ENCODE peak calls at places on chromosome 5, in eight cellular contexts. M, L, C, H, N, E, T and D are unnamed samples.

GRCh38 chr5:61052870-61053269 is 107.9 kb downstream of the NDUFAF2 start:
- DNase-seq in C (no peak), E (no peak), M (no peak), H (no peak), N (no peak), L (peak; percentile 80), T (no peak), D (no peak)

GRCh38 chr5:39854771-39855170 is 430.0 kb upstream of the DAB2 start:
- DNase-seq in M (no peak), T (no peak), L (no peak), C (no peak), H (no peak), N (no peak), E (no peak), D (no peak)

GRCh38 chr5:134609232-134609851 is 23.3 kb downstream of the SAR1B start:
- DNase-seq in E (no peak), C (no peak), M (peak; percentile 41), N (no peak), T (no peak), L (no peak), H (no peak), D (no peak)

GRCh38 chr5:108858959-108859358 is 111.3 kb downstream of the FER start:
- DNase-seq in M (peak; percentile 58), E (no peak), T (no peak), H (no peak), C (no peak), N (no peak), L (peak; percentile 14), D (no peak)

GRCh38 chr5:15500326-15500958 is 462 bp downstream of the FBXL7 start:
- DNase-seq in C (no peak), L (peak; percentile 38), M (no peak), N (no peak), H (peak; percentile 93), T (no peak), E (no peak), D (no peak)

GRCh38 chr5:61801174-61801573 is 469.1 kb downstream of the ZSWIM6 start:
- DNase-seq in T (no peak), C (no peak), H (no peak), L (no peak), N (no peak), M (no peak), E (no peak), D (no peak)

GRCh38 chr5:140570058-140570457 is 5.4 kb downstream of the SLC35A4 start:
- DNase-seq in T (no peak), L (no peak), H (no peak), E (no peak), M (no peak), C (no peak), N (no peak), D (no peak)

GRCh38 chr5:179795863-179796833 is 2.4 kb downstream of the LTC4S start:
- DNase-seq in E (peak; percentile 84), H (peak; percentile 94), C (peak; percentile 44), N (peak; percentile 62), T (peak; percentile 51), L (peak; percentile 72), M (peak; percentile 87), D (peak; percentile 51)

GRCh38 chr5:12777342-12777741 is 873.1 kb upstream of the CTNND2 start:
- DNase-seq in T (no peak), M (no peak), C (no peak), N (no peak), E (no peak), L (no peak), H (no peak), D (no peak)

GRCh38 chr5:128062172-128062746 is 21.3 kb upstream of the SLC12A2 start:
- DNase-seq in T (no peak), H (no peak), L (no peak), C (no peak), M (no peak), N (no peak), E (no peak), D (no peak)

GRCh38 chr5:148499461-148499860 is 115.7 kb downstream of the FBXO38 start:
- DNase-seq in N (no peak), T (no peak), C (no peak), E (no peak), M (no peak), L (no peak), H (no peak), D (no peak)

GRCh38 chr5:150317048-150318003 is 14.6 kb upstream of the ARSI start:
- DNase-seq in E (no peak), L (no peak), H (no peak), M (no peak), C (no peak), N (no peak), T (no peak), D (no peak)

GRCh38 chr5:82544004-82544403 is 265.9 kb upstream of the RPS23 start:
- DNase-seq in N (no peak), M (no peak), T (no peak), L (no peak), C (no peak), E (no peak), H (no peak), D (no peak)

GRCh38 chr5:155211764-155212163 is 198.2 kb downstream of the KIF4B start:
- DNase-seq in H (no peak), C (no peak), E (no peak), L (no peak), N (no peak), T (no peak), M (no peak), D (no peak)

GRCh38 chr5:140571105-140571504 is 6.5 kb downstream of the SLC35A4 start:
- DNase-seq in N (no peak), M (no peak), H (no peak), T (no peak), C (no peak), E (no peak), L (no peak), D (no peak)

GRCh38 chr5:37638897-37639296 is 200.9 kb downstream of the GDNF start:
- DNase-seq in T (no peak), N (no peak), M (no peak), L (no peak), C (no peak), E (no peak), H (no peak), D (no peak)

GRCh38 chr5:74507596-74507995 is 132.9 kb downstream of the ENC1 start:
- DNase-seq in C (no peak), M (no peak), L (no peak), N (no peak), H (no peak), E (no peak), T (no peak), D (no peak)

GRCh38 chr5:95904827-95905226 is 56.8 kb downstream of the ELL2 start:
- DNase-seq in M (no peak), C (no peak), T (no peak), E (no peak), L (no peak), N (no peak), H (no peak), D (no peak)

GRCh38 chr5:124438390-124439380 is 307.8 kb downstream of the ZNF608 start:
- DNase-seq in E (no peak), L (no peak), C (no peak), M (no peak), H (no peak), T (no peak), N (no peak), D (no peak)

GRCh38 chr5:6676702-6677101 is 36.5 kb upstream of the TENT4A start:
- DNase-seq in C (no peak), M (no peak), E (no peak), L (no peak), N (no peak), H (no peak), T (no peak), D (no peak)

GRCh38 chr5:125286266-125286665 is 539.8 kb upstream of the ZNF608 start:
- DNase-seq in M (no peak), C (no peak), N (no peak), T (no peak), L (no peak), E (no peak), H (no peak), D (no peak)

GRCh38 chr5:60036539-60036938 is 143.0 kb upstream of the PDE4D start:
- DNase-seq in E (no peak), N (no peak), C (no peak), T (no peak), H (no peak), M (no peak), L (no peak), D (no peak)

GRCh38 chr5:93653716-93654115 is 70.7 kb downstream of the NR2F1 start:
- DNase-seq in T (no peak), N (no peak), H (no peak), E (no peak), C (no peak), L (no peak), M (no peak), D (no peak)

GRCh38 chr5:6728011-6728794 is 15.0 kb downstream of the TENT4A start:
- DNase-seq in N (no peak), C (no peak), H (no peak), L (peak; percentile 71), E (no peak), M (peak; percentile 81), T (no peak), D (no peak)

GRCh38 chr5:58481066-58481676 is 10.1 kb upstream of the GAPT start:
- DNase-seq in H (no peak), T (no peak), L (no peak), M (no peak), N (no peak), E (no peak), C (no peak), D (no peak)